ENCODE peak calls at places on chromosomes 5 and 9, in four cellular contexts. U is trophoblast cell, W is H1, P is IMR-90. J is an unnamed sample.

GRCh38 chr9:135216666-135217431 is 129.4 kb downstream of the OLFM1 start:
- DNase-seq in U (no peak), W (no peak), P (no peak), J (no peak)

GRCh38 chr5:14326035-14326909 is 183.1 kb downstream of the TRIO start:
- DNase-seq in U (peak; percentile 70), W (no peak), P (no peak), J (no peak)

GRCh38 chr5:140130949-140131733 is 5.4 kb downstream of the IGIP start:
- DNase-seq in U (no peak), W (no peak), P (no peak), J (no peak)

GRCh38 chr5:142320851-142321560 is 3.8 kb downstream of the SPRY4 start:
- DNase-seq in U (peak; percentile 36), W (no peak), P (peak; percentile 47), J (peak; percentile 39)

GRCh38 chr5:164868761-164869160 is 1363.3 kb downstream of the MAT2B start:
- DNase-seq in U (no peak), W (no peak), P (no peak), J (peak; percentile 9)

GRCh38 chr5:14739538-14739937 is 75.0 kb downstream of the OTULIN start:
- DNase-seq in U (no peak), W (no peak), P (peak; percentile 61), J (no peak)

GRCh38 chr5:136058031-136058971 is 29.5 kb downstream of the TGFBI start:
- DNase-seq in U (peak; percentile 94), W (peak; percentile 55), P (peak; percentile 100), J (no peak)

GRCh38 chr9:114786251-114786650 is 19.6 kb downstream of the TNFSF15 start:
- DNase-seq in U (no peak), W (no peak), P (no peak), J (no peak)

GRCh38 chr9:129185991-129186390 is 7.9 kb upstream of the IER5L start:
- DNase-seq in U (peak; percentile 81), W (no peak), P (peak; percentile 17), J (no peak)

GRCh38 chr9:8694983-8695588 is 895.5 kb upstream of the DMAC1 start:
- DNase-seq in U (no peak), W (no peak), P (no peak), J (no peak)

GRCh38 chr5:134500699-134501430 is 24.6 kb upstream of the JADE2 start:
- DNase-seq in U (peak; percentile 84), W (no peak), P (peak; percentile 54), J (no peak)

GRCh38 chr5:89047591-89047990 is 164.6 kb upstream of the MEF2C start:
- DNase-seq in U (no peak), W (no peak), P (no peak), J (no peak)

GRCh38 chr5:122120957-122121356 is 8.4 kb upstream of the ZNF474 start:
- DNase-seq in U (peak; percentile 77), W (no peak), P (peak; percentile 29), J (no peak)

GRCh38 chr9:137759649-137760321 is 117.8 kb upstream of the CACNA1B start:
- DNase-seq in U (no peak), W (no peak), P (no peak), J (peak; percentile 58)

GRCh38 chr5:67672633-67673032 is 476.0 kb upstream of the CD180 start:
- DNase-seq in U (no peak), W (no peak), P (no peak), J (no peak)

GRCh38 chr9:126301196-126301595 is 25.4 kb upstream of the MVB12B start:
- DNase-seq in U (no peak), W (no peak), P (no peak), J (no peak)

GRCh38 chr9:87656485-87656884 is 69.4 kb upstream of the CTSL start:
- DNase-seq in U (no peak), W (no peak), P (peak; percentile 56), J (no peak)

GRCh38 chr9:135156525-135157510 is 69.3 kb downstream of the OLFM1 start:
- DNase-seq in U (peak; percentile 68), W (peak; percentile 89), P (peak; percentile 7), J (peak; percentile 90)

GRCh38 chr5:149766460-149767277 is 36.6 kb downstream of the PPARGC1B start:
- DNase-seq in U (no peak), W (no peak), P (no peak), J (no peak)

GRCh38 chr5:2239237-2239910 is 356.6 kb upstream of the IRX4 start:
- DNase-seq in U (no peak), W (no peak), P (no peak), J (no peak)

GRCh38 chr5:125595095-125595494 is 828.1 kb upstream of the GRAMD2B start:
- DNase-seq in U (peak; percentile 36), W (no peak), P (peak; percentile 82), J (no peak)

GRCh38 chr5:74916831-74917710 is 50.9 kb upstream of the FAM169A start:
- DNase-seq in U (no peak), W (no peak), P (peak; percentile 48), J (no peak)

GRCh38 chr5:15577132-15577531 is 77.2 kb downstream of the FBXL7 start:
- DNase-seq in U (no peak), W (no peak), P (no peak), J (no peak)

GRCh38 chr5:133775584-133776304 is 163.4 kb upstream of the FSTL4 start:
- DNase-seq in U (no peak), W (no peak), P (no peak), J (no peak)

GRCh38 chr5:172943906-172944305 is 15.3 kb upstream of the RPL26L1 start:
- DNase-seq in U (no peak), W (no peak), P (no peak), J (no peak)

GRCh38 chr5:175282611-175283225 is 161.3 kb downstream of the DRD1 start:
- DNase-seq in U (peak; percentile 98), W (no peak), P (no peak), J (no peak)

GRCh38 chr9:133144887-133145466 is 18.7 kb downstream of the GBGT1 start:
- DNase-seq in U (no peak), W (no peak), P (peak; percentile 12), J (no peak)

GRCh38 chr9:133143639-133144141 is 20.0 kb downstream of the GBGT1 start:
- DNase-seq in U (no peak), W (no peak), P (no peak), J (no peak)

GRCh38 chr9:133141833-133142594 is 21.0 kb upstream of the RALGDS start:
- DNase-seq in U (no peak), W (no peak), P (no peak), J (no peak)

GRCh38 chr9:133142657-133143592 is 20.8 kb downstream of the GBGT1 start:
- DNase-seq in U (peak; percentile 64), W (no peak), P (no peak), J (no peak)

DNA sequence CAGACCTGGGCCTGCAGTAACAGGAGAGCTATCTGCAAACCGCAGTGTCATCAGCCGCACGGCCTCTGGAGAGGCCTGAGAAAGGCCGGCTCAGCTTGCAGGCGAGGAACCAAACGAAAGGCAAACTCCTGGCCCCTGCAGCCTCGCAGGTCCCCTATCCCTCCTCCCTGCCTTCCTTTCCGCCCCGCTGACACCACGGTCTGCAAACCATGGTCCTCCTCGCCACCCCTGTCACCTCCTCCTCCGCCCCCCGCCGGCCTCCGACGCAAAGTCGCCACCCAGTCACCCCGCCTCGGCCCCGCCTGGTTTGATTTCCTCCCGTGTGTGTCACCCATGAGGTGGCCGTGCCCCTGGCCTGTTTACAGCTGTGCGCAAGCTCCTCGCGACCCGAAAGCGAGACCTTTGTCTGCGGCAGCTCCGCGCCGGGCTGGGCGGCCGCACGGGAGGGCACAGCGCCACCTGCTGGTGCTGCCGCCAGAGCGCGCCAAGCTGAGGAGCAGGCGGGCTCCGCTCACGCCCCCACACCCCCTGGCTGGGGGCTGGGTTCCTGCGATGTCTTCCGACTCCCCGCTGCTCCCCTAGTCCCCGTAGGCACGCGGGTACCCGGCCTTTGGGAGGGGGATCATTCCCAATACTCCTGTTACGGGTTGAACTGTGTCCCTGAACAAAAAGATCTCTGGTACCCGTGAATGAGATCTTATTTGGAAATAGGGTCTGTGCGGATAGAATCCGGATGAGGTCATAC is 19.4 kb downstream of the GBGT1 start:
- DNase-seq in U (peak; percentile 85), W (peak; percentile 94), P (peak; percentile 51), J (peak; percentile 83)
- H3K4me3 ChIP-seq in U (peak overlapping the region; percentile 56), W (peak overlapping the region; percentile 39), P (peak overlapping the region; percentile 31), J (peak overlapping the region; percentile 43)

GRCh38 chr5:100758306-100758705 is 144.8 kb downstream of the ST8SIA4 start:
- DNase-seq in U (no peak), W (no peak), P (peak; percentile 86), J (no peak)
- H2BK120ac ChIP-seq in U (no peak overlapping the region), W (no peak overlapping the region), P (no peak overlapping the region), J (no peak overlapping the region)

GRCh38 chr9:122941560-122942234 is 877 bp downstream of the RABGAP1 start:
- DNase-seq in U (peak; percentile 45), W (no peak), P (peak; percentile 76), J (no peak)
- H3K14ac ChIP-seq in U (peak overlapping the region; percentile 88), W (no peak overlapping the region), P (peak overlapping the region; percentile 66), J (no peak overlapping the region)

DNA sequence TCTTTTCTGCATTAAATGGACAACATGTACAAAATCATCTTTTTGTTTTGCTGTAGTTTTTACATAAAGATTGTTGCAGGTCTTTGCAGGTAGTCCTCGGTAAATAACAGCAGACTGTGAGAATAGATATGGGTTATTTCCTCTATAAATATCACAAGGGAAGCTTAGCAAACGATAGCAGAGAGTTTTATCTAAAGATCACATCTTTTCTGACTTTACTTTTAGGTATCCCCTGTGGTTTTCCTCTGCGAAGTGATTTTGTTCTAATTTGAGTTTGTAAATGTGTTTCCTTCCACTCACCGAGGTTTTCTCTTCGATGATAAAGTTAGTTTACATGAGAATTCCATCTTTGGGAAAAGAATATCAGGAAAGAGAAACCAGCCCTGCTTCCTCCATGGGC is 109.6 kb downstream of the EGFLAM start:
- DNase-seq in U (no peak), W (no peak), P (no peak), J (no peak)
- H3K4me3 ChIP-seq in U (no peak overlapping the region), W (no peak overlapping the region), P (no peak overlapping the region), J (no peak overlapping the region)

GRCh38 chr5:156914371-156914737 is 48.7 kb downstream of the TIMD4 start:
- DNase-seq in U (no peak), W (peak; percentile 51), P (no peak), J (no peak)
- H2BK120ac ChIP-seq in U (no peak overlapping the region), W (peak overlapping the region; percentile 69), P (no peak overlapping the region), J (no peak overlapping the region)

J was measured in neuronal stem cell.